ENCODE peak calls at places on chromosomes 12 and 14, in four cellular contexts. One of them, this sample, is unnamed.

GRCh38 chr12:100669922-100670321 is 96.4 kb downstream of the GAS2L3 start:
- DNase-seq in K562: no peak
- DNase-seq in HepG2: no peak
- DNase-seq in GM12878: no peak
- DNase-seq in this sample: no peak

GRCh38 chr12:83753205-83753604 is 1066.5 kb downstream of the TMTC2 start:
- DNase-seq in K562: no peak
- DNase-seq in HepG2: no peak
- DNase-seq in GM12878: no peak
- DNase-seq in this sample: no peak

GRCh38 chr12:59891180-59891579 is 295.4 kb downstream of the SLC16A7 start:
- DNase-seq in K562: no peak
- DNase-seq in HepG2: no peak
- DNase-seq in GM12878: no peak
- DNase-seq in this sample: no peak

GRCh38 chr12:121776190-121777098 is 17.0 kb downstream of the RHOF start:
- DNase-seq in K562: peak
- DNase-seq in HepG2: no peak
- DNase-seq in GM12878: no peak
- DNase-seq in this sample: no peak

GRCh38 chr14:68957688-68958248 is 21.3 kb downstream of the ACTN1 start:
- DNase-seq in K562: no peak
- DNase-seq in HepG2: no peak
- DNase-seq in GM12878: no peak
- DNase-seq in this sample: no peak

GRCh38 chr12:125340791-125341190 is 275.6 kb downstream of the AACS start:
- DNase-seq in K562: no peak
- DNase-seq in HepG2: peak
- DNase-seq in GM12878: no peak
- DNase-seq in this sample: no peak

GRCh38 chr12:61009167-61009566 is 1251.0 kb upstream of the USP15 start:
- DNase-seq in K562: no peak
- DNase-seq in HepG2: no peak
- DNase-seq in GM12878: no peak
- DNase-seq in this sample: no peak

GRCh38 chr12:2613674-2614073 is 181.1 kb upstream of the FKBP4 start:
- DNase-seq in K562: no peak
- DNase-seq in HepG2: no peak
- DNase-seq in GM12878: peak
- DNase-seq in this sample: peak

GRCh38 chr14:78164226-78164853 is 5.8 kb upstream of the NRXN3 start:
- DNase-seq in K562: peak
- DNase-seq in HepG2: peak
- DNase-seq in GM12878: no peak
- DNase-seq in this sample: peak

GRCh38 chr14:26601856-26602255 is 4.0 kb upstream of the NOVA1 start:
- DNase-seq in K562: no peak
- DNase-seq in HepG2: no peak
- DNase-seq in GM12878: no peak
- DNase-seq in this sample: no peak

GRCh38 chr14:71362282-71362681 is 455.0 kb downstream of the PCNX1 start:
- DNase-seq in K562: peak
- DNase-seq in HepG2: no peak
- DNase-seq in GM12878: no peak
- DNase-seq in this sample: no peak

GRCh38 chr14:34628681-34629135 is 1.2 kb downstream of the SNX6 start:
- DNase-seq in K562: peak
- DNase-seq in HepG2: peak
- DNase-seq in GM12878: no peak
- DNase-seq in this sample: no peak

GRCh38 chr12:49961993-49962764 is 507 bp downstream of the AQP5 start:
- DNase-seq in K562: no peak
- DNase-seq in HepG2: no peak
- DNase-seq in GM12878: no peak
- DNase-seq in this sample: no peak

GRCh38 chr14:72850360-72850759 is 43.5 kb downstream of the DPF3 start:
- DNase-seq in K562: no peak
- DNase-seq in HepG2: peak
- DNase-seq in GM12878: no peak
- DNase-seq in this sample: no peak

GRCh38 chr14:63852817-63853730 is at the start of gene SYNE2:
- DNase-seq in K562: peak
- DNase-seq in HepG2: peak
- DNase-seq in GM12878: no peak
- DNase-seq in this sample: no peak

GRCh38 chr14:52279405-52279804 is 11.9 kb downstream of the PTGDR start:
- DNase-seq in K562: no peak
- DNase-seq in HepG2: no peak
- DNase-seq in GM12878: no peak
- DNase-seq in this sample: no peak

GRCh38 chr12:111426341-111427185 is 20.8 kb downstream of the SH2B3 start:
- DNase-seq in K562: no peak
- DNase-seq in HepG2: no peak
- DNase-seq in GM12878: no peak
- DNase-seq in this sample: no peak

GRCh38 chr12:48121522-48121921 is 2.4 kb downstream of the PFKM start:
- DNase-seq in K562: no peak
- DNase-seq in HepG2: no peak
- DNase-seq in GM12878: no peak
- DNase-seq in this sample: no peak

GRCh38 chr14:80310950-80311349 is 99.6 kb upstream of the DIO2 start:
- DNase-seq in K562: no peak
- DNase-seq in HepG2: no peak
- DNase-seq in GM12878: no peak
- DNase-seq in this sample: no peak

GRCh38 chr14:100592461-100592871 is 5.2 kb upstream of the BEGAIN start:
- DNase-seq in K562: no peak
- DNase-seq in HepG2: no peak
- DNase-seq in GM12878: no peak
- DNase-seq in this sample: no peak

GRCh38 chr12:79690156-79690605 is 583 bp downstream of the PAWR start:
- DNase-seq in K562: no peak
- DNase-seq in HepG2: peak
- DNase-seq in GM12878: no peak
- DNase-seq in this sample: no peak

GRCh38 chr14:20419404-20419803 is 6.1 kb upstream of the TEP1 start:
- DNase-seq in K562: no peak
- DNase-seq in HepG2: no peak
- DNase-seq in GM12878: no peak
- DNase-seq in this sample: no peak

GRCh38 chr12:52587563-52587962 is 13.7 kb downstream of the KRT72 start:
- DNase-seq in K562: no peak
- DNase-seq in HepG2: no peak
- DNase-seq in GM12878: no peak
- DNase-seq in this sample: no peak

GRCh38 chr12:64522316-64522715 is 70.4 kb downstream of the TBK1 start:
- DNase-seq in K562: no peak
- DNase-seq in HepG2: no peak
- DNase-seq in GM12878: no peak
- DNase-seq in this sample: no peak

GRCh38 chr12:64518396-64518795 is 66.5 kb downstream of the TBK1 start:
- DNase-seq in K562: no peak
- DNase-seq in HepG2: no peak
- DNase-seq in GM12878: no peak
- DNase-seq in this sample: no peak

GRCh38 chr12:64522807-64523206 is 70.9 kb downstream of the TBK1 start:
- DNase-seq in K562: no peak
- DNase-seq in HepG2: no peak
- DNase-seq in GM12878: no peak
- DNase-seq in this sample: no peak

GRCh38 chr12:64525461-64526160 is 73.7 kb downstream of the TBK1 start:
- DNase-seq in K562: no peak
- DNase-seq in HepG2: no peak
- DNase-seq in GM12878: no peak
- DNase-seq in this sample: no peak

GRCh38 chr12:64521838-64522237 is 69.9 kb downstream of the TBK1 start:
- DNase-seq in K562: no peak
- DNase-seq in HepG2: no peak
- DNase-seq in GM12878: no peak
- DNase-seq in this sample: no peak
- TF ChIP-seq SP1 in K562: no peak
- TF ChIP-seq SP1 in HepG2: no peak
- TF ChIP-seq SP1 in GM12878: no peak
- TF ChIP-seq SP1 in this sample: no peak

GRCh38 chr12:120528861-120529525 is at the start of gene COQ5:
- DNase-seq in K562: peak
- DNase-seq in HepG2: peak
- DNase-seq in GM12878: no peak
- DNase-seq in this sample: peak
- TF ChIP-seq REST in K562: peak
- TF ChIP-seq REST in HepG2: peak
- TF ChIP-seq REST in GM12878: no peak
- TF ChIP-seq REST in this sample: no peak

GRCh38 chr14:61280092-61280525 is 1.0 kb downstream of the TMEM30B start:
- DNase-seq in K562: no peak
- DNase-seq in HepG2: no peak
- DNase-seq in GM12878: no peak
- DNase-seq in this sample: no peak
- TF ChIP-seq SP1 in K562: no peak
- TF ChIP-seq SP1 in HepG2: no peak
- TF ChIP-seq SP1 in GM12878: no peak
- TF ChIP-seq SP1 in this sample: no peak

GRCh38 chr14:95918466-95918865 is 41.8 kb downstream of the TUNAR start:
- DNase-seq in K562: no peak
- DNase-seq in HepG2: no peak
- DNase-seq in GM12878: no peak
- DNase-seq in this sample: no peak

GRCh38 chr14:95910628-95911027 is 34.0 kb downstream of the TUNAR start:
- DNase-seq in K562: no peak
- DNase-seq in HepG2: no peak
- DNase-seq in GM12878: no peak
- DNase-seq in this sample: no peak

GRCh38 chr14:95915326-95915725 is 38.7 kb downstream of the TUNAR start:
- DNase-seq in K562: no peak
- DNase-seq in HepG2: no peak
- DNase-seq in GM12878: no peak
- DNase-seq in this sample: no peak
- TF ChIP-seq REST in K562: no peak
- TF ChIP-seq REST in HepG2: no peak
- TF ChIP-seq REST in GM12878: no peak
- TF ChIP-seq REST in this sample: no peak

GRCh38 chr14:37032863-37033262 is 139.5 kb downstream of the SLC25A21 start:
- DNase-seq in K562: no peak
- DNase-seq in HepG2: no peak
- DNase-seq in GM12878: no peak
- DNase-seq in this sample: no peak

GRCh38 chr14:37024166-37024565 is 148.2 kb downstream of the SLC25A21 start:
- DNase-seq in K562: no peak
- DNase-seq in HepG2: peak
- DNase-seq in GM12878: no peak
- DNase-seq in this sample: no peak

GRCh38 chr14:37021406-37021805 is 151.0 kb downstream of the SLC25A21 start:
- DNase-seq in K562: no peak
- DNase-seq in HepG2: no peak
- DNase-seq in GM12878: no peak
- DNase-seq in this sample: no peak

GRCh38 chr14:37027188-37027824 is 145.1 kb downstream of the SLC25A21 start:
- DNase-seq in K562: peak
- DNase-seq in HepG2: no peak
- DNase-seq in GM12878: no peak
- DNase-seq in this sample: no peak
- TF ChIP-seq SP1 in K562: no peak
- TF ChIP-seq SP1 in HepG2: no peak
- TF ChIP-seq SP1 in GM12878: no peak
- TF ChIP-seq SP1 in this sample: no peak

GRCh38 chr14:58200480-58200841 is 512 bp downstream of the ACTR10 start:
- DNase-seq in K562: no peak
- DNase-seq in HepG2: no peak
- DNase-seq in GM12878: no peak
- DNase-seq in this sample: no peak
- TF ChIP-seq REST in K562: no peak
- TF ChIP-seq REST in HepG2: no peak
- TF ChIP-seq REST in GM12878: no peak
- TF ChIP-seq REST in this sample: no peak

This sample was measured in HCT116.